ENCODE peak calls at places on chromosomes 2 and 18, in four cellular contexts. D, X, S and Y are unnamed samples.

GRCh38 chr2:118457956-118458355 is 369.7 kb downstream of the INSIG2 start:
- DNase-seq in D (no peak), X (no peak), S (no peak), Y (no peak)

GRCh38 chr18:53380063-53380639 is 844.3 kb downstream of the MBD2 start:
- DNase-seq in D (peak), X (peak), S (peak), Y (peak)

GRCh38 chr2:226799211-226799975 is at the start of gene IRS1:
- DNase-seq in D (peak), X (peak), S (peak), Y (peak)

GRCh38 chr18:7084080-7084765 is 33.4 kb downstream of the LAMA1 start:
- DNase-seq in S (peak), X (no peak), D (peak), Y (no peak)

GRCh38 chr2:171630812-171631626 is 56.2 kb upstream of the DYNC1I2 start:
- DNase-seq in S (no peak), X (peak), D (peak), Y (peak)

GRCh38 chr2:161077367-161078210 is 82.6 kb upstream of the TANK start:
- DNase-seq in S (peak), X (no peak), D (peak), Y (no peak)

GRCh38 chr2:215454519-215454918 is 18.7 kb upstream of the FN1 start:
- DNase-seq in S (no peak), D (peak), X (peak), Y (peak)

GRCh38 chr2:134260726-134261125 is 6.9 kb downstream of the MGAT5 start:
- DNase-seq in X (no peak), S (peak), D (no peak), Y (no peak)

GRCh38 chr18:6795307-6795706 is 65.8 kb downstream of the ARHGAP28 start:
- DNase-seq in D (no peak), X (no peak), S (peak), Y (no peak)

GRCh38 chr2:25339791-25340339 is 1.9 kb downstream of the DNMT3A start:
- DNase-seq in S (no peak), X (no peak), D (no peak), Y (no peak)

GRCh38 chr18:32019251-32019943 is 772 bp downstream of the RNF125 start:
- DNase-seq in S (no peak), X (peak), D (peak), Y (peak)

GRCh38 chr2:240922234-240922981 is 16.3 kb downstream of the CROCC2 start:
- DNase-seq in S (no peak), X (no peak), D (no peak), Y (no peak)

GRCh38 chr2:150234787-150235512 is 252.5 kb downstream of the RND3 start:
- DNase-seq in S (peak), D (no peak), X (no peak), Y (no peak)

GRCh38 chr2:232457121-232458011 is 1.4 kb downstream of the ALPI start:
- DNase-seq in S (no peak), D (no peak), X (no peak), Y (no peak)

GRCh38 chr18:323253-323622 is 55.4 kb upstream of the THOC1 start:
- DNase-seq in X (no peak), D (peak), S (peak), Y (no peak)

GRCh38 chr2:8309131-8309530 is 372.7 kb upstream of the ID2 start:
- DNase-seq in D (peak), S (no peak), X (no peak), Y (no peak)

GRCh38 chr2:195594916-195595694 is 61.9 kb upstream of the SLC39A10 start:
- DNase-seq in S (no peak), X (peak), D (no peak), Y (peak)

GRCh38 chr2:149745396-149745925 is 157.9 kb upstream of the MMADHC start:
- DNase-seq in S (no peak), X (no peak), D (no peak), Y (no peak)

GRCh38 chr18:26663001-26663400 is 114.6 kb upstream of the KCTD1 start:
- DNase-seq in D (no peak), S (no peak), X (no peak), Y (no peak)

GRCh38 chr18:48820483-48821250 is 130.1 kb downstream of the SMAD7 start:
- DNase-seq in D (peak), S (no peak), X (no peak), Y (no peak)

GRCh38 chr2:188449570-188449969 is 157.9 kb downstream of the GULP1 start:
- DNase-seq in X (no peak), S (no peak), D (no peak), Y (no peak)

GRCh38 chr2:173858297-173858731 is 106.9 kb downstream of the SP3 start:
- DNase-seq in D (no peak), S (no peak), X (no peak), Y (no peak)

GRCh38 chr2:176768185-176768584 is 444.4 kb upstream of the HNRNPA3 start:
- DNase-seq in X (no peak), S (no peak), D (no peak), Y (no peak)

GRCh38 chr2:101038455-101039255 is 36.6 kb downstream of the RPL31 start:
- DNase-seq in X (peak), S (no peak), D (peak), Y (peak)

GRCh38 chr2:230254152-230254881 is 28.8 kb downstream of the SP140 start:
- DNase-seq in X (no peak), S (no peak), D (no peak), Y (no peak)

GRCh38 chr2:32792416-32792815 is 154.3 kb upstream of the LTBP1 start:
- DNase-seq in S (no peak), X (no peak), D (no peak), Y (no peak)

GRCh38 chr18:48924621-48925601 is 25.9 kb downstream of the SMAD7 start:
- DNase-seq in X (peak), D (no peak), S (no peak), Y (no peak)

GRCh38 chr2:172085460-172086159 is at the start of gene DLX1:
- DNase-seq in S (no peak), X (peak), D (no peak), Y (peak)

GRCh38 chr2:98759827-98760625 is 29.1 kb upstream of the MGAT4A start:
- DNase-seq in S (no peak), D (peak), X (no peak), Y (no peak)

GRCh38 chr18:23859466-23860352 is 154.8 kb upstream of the TTC39C start:
- DNase-seq in X (no peak), S (no peak), D (no peak), Y (no peak)

GRCh38 chr2:25545899-25546298 is 127.5 kb downstream of the DTNB start:
- DNase-seq in S (no peak), X (peak), D (no peak), Y (no peak)

GRCh38 chr2:692767-693166 is 15.6 kb upstream of the TMEM18 start:
- DNase-seq in X (peak), S (no peak), D (no peak), Y (no peak)

GRCh38 chr18:78995740-78996395 is 16.2 kb downstream of the SALL3 start:
- DNase-seq in D (no peak), S (no peak), X (no peak), Y (no peak)

GRCh38 chr18:63159590-63159989 is 160.0 kb downstream of the BCL2 start:
- DNase-seq in S (no peak), X (no peak), D (no peak), Y (no peak)

GRCh38 chr2:133791191-133791590 is 222.9 kb upstream of the NCKAP5 start:
- DNase-seq in S (peak), D (no peak), X (no peak), Y (no peak)

GRCh38 chr2:898319-898718 is 52.3 kb upstream of the SNTG2 start:
- DNase-seq in D (peak), X (peak), S (no peak), Y (no peak)

GRCh38 chr2:68251855-68252406 is 401 bp downstream of the PPP3R1 start:
- DNase-seq in X (peak), S (no peak), D (no peak), Y (peak)

GRCh38 chr2:216679658-216680024 is 15.7 kb downstream of the IGFBP5 start:
- DNase-seq in X (no peak), S (peak), D (no peak), Y (no peak)
- TF ChIP-seq POLR2A in X (no peak), S (peak), D (no peak), Y (no peak)

GRCh38 chr2:65427536-65427935 is 4.9 kb downstream of the SPRED2 start:
- DNase-seq in D (no peak), S (no peak), X (no peak), Y (no peak)

GRCh38 chr2:65432227-65433190 is at the start of gene SPRED2:
- DNase-seq in D (peak), X (peak), S (peak), Y (peak)

GRCh38 chr2:65431417-65432226 is 777 bp downstream of the SPRED2 start:
- DNase-seq in X (peak), D (peak), S (peak), Y (peak)

GRCh38 chr2:65429799-65430514 is 2.4 kb downstream of the SPRED2 start:
- DNase-seq in S (no peak), D (no peak), X (no peak), Y (no peak)

GRCh38 chr2:65430515-65431416 is 1.6 kb downstream of the SPRED2 start:
- DNase-seq in S (peak), D (peak), X (peak), Y (peak)
- TF ChIP-seq POLR2A in S (no peak), D (no peak), X (peak), Y (no peak)

GRCh38 chr18:66894851-66895250 is 291.0 kb upstream of the CDH19 start:
- DNase-seq in X (no peak), S (no peak), D (no peak), Y (no peak)
- TF ChIP-seq POLR2A in X (no peak), S (no peak), D (no peak), Y (no peak)

GRCh38 chr18:3448845-3449701 is 899 bp upstream of the TGIF1 start:
- DNase-seq in X (peak), S (peak), D (peak), Y (peak)

GRCh38 chr18:3447895-3448844 is 1.8 kb upstream of the TGIF1 start:
- DNase-seq in S (peak), X (peak), D (peak), Y (peak)

GRCh38 chr18:3451166-3451988 is 1.4 kb downstream of the TGIF1 start:
- DNase-seq in D (peak), S (peak), X (peak), Y (peak)

GRCh38 chr18:3450358-3451107 is 561 bp downstream of the TGIF1 start:
- DNase-seq in X (peak), S (peak), D (peak), Y (peak)

GRCh38 chr18:3449702-3450357 is at the start of gene TGIF1:
- DNase-seq in X (peak), D (peak), S (peak), Y (peak)
- TF ChIP-seq POLR2A in X (no peak), D (peak), S (peak), Y (peak)